ENCODE peak calls at places on chromosome 5, in six cellular contexts. N, J, G, E, A and H are unnamed samples.

GRCh38 chr5:157311595-157311994 is 45.7 kb downstream of the CYFIP2 start:
- DNase-seq in A (no peak), J (no peak), E (no peak), N (no peak), G (no peak), H (no peak)

GRCh38 chr5:170275376-170275994 is 22.1 kb downstream of the LCP2 start:
- DNase-seq in G (no peak), A (no peak), E (no peak), J (no peak), N (no peak), H (no peak)

GRCh38 chr5:132074772-132075718 is 1.5 kb downstream of the CSF2 start:
- DNase-seq in A (no peak), E (no peak), N (no peak), J (no peak), G (no peak), H (no peak)

GRCh38 chr5:1521671-1522600 is 1.8 kb downstream of the LPCAT1 start:
- DNase-seq in G (no peak), E (no peak), A (no peak), J (no peak), N (peak), H (no peak)

GRCh38 chr5:61479850-61480614 is 148.0 kb downstream of the ZSWIM6 start:
- DNase-seq in E (no peak), N (no peak), A (no peak), J (no peak), G (no peak), H (no peak)

GRCh38 chr5:88665750-88666215 is 217.2 kb downstream of the MEF2C start:
- DNase-seq in G (no peak), J (no peak), N (no peak), E (no peak), A (no peak), H (no peak)

GRCh38 chr5:123947797-123948196 is 435.8 kb downstream of the CSNK1G3 start:
- DNase-seq in N (no peak), G (no peak), A (no peak), J (no peak), E (no peak), H (no peak)

GRCh38 chr5:180191716-180192115 is 17.3 kb downstream of the RASGEF1C start:
- DNase-seq in N (no peak), E (no peak), J (no peak), G (no peak), A (no peak), H (no peak)

GRCh38 chr5:41621420-41621819 is 111.0 kb upstream of the PLCXD3 start:
- DNase-seq in N (no peak), G (no peak), J (no peak), E (no peak), A (no peak), H (no peak)

GRCh38 chr5:98763001-98763630 is 10.3 kb upstream of the RGMB start:
- DNase-seq in J (no peak), A (no peak), E (no peak), N (no peak), G (no peak), H (no peak)

GRCh38 chr5:125870271-125870670 is 552.9 kb upstream of the GRAMD2B start:
- DNase-seq in E (no peak), N (no peak), J (no peak), G (no peak), A (no peak), H (no peak)

GRCh38 chr5:11981986-11982385 is 77.7 kb upstream of the CTNND2 start:
- DNase-seq in E (no peak), G (no peak), N (no peak), J (no peak), A (no peak), H (no peak)

GRCh38 chr5:10233505-10233904 is 16.2 kb downstream of the ATPSCKMT start:
- DNase-seq in J (peak), A (no peak), G (peak), E (no peak), N (no peak), H (no peak)

GRCh38 chr5:59067976-59068651 is 485.2 kb downstream of the RAB3C start:
- DNase-seq in E (no peak), N (no peak), J (no peak), A (no peak), G (no peak), H (no peak)

GRCh38 chr5:146313027-146313426 is 25.6 kb upstream of the POU4F3 start:
- DNase-seq in N (no peak), G (no peak), J (no peak), A (no peak), E (no peak), H (no peak)

GRCh38 chr5:176817369-176817841 is 7.0 kb downstream of the UNC5A start:
- DNase-seq in A (no peak), N (no peak), E (no peak), J (no peak), G (no peak), H (no peak)

GRCh38 chr5:179142434-179143198 is 82.4 kb downstream of the ZNF354C start:
- DNase-seq in N (no peak), J (no peak), E (no peak), G (no peak), A (no peak), H (no peak)

GRCh38 chr5:85648495-85648894 is 969.2 kb upstream of the COX7C start:
- DNase-seq in J (no peak), A (no peak), E (no peak), N (no peak), G (no peak), H (no peak)

GRCh38 chr5:16461026-16461425 is 4.6 kb downstream of the ZNF622 start:
- DNase-seq in G (no peak), J (no peak), A (no peak), N (no peak), E (no peak), H (no peak)

GRCh38 chr5:58366461-58366860 is 93.4 kb downstream of the PLK2 start:
- DNase-seq in A (no peak), N (no peak), G (no peak), J (no peak), E (no peak), H (no peak)

GRCh38 chr5:3352711-3353110 is 242.9 kb upstream of the IRX1 start:
- DNase-seq in G (no peak), J (no peak), N (no peak), E (no peak), A (no peak), H (no peak)

GRCh38 chr5:177509991-177510566 is 453 bp upstream of the DOK3 start:
- DNase-seq in E (no peak), G (no peak), A (peak), J (no peak), N (no peak), H (peak)

GRCh38 chr5:16931334-16932110 is 4.6 kb downstream of the MYO10 start:
- DNase-seq in J (no peak), N (no peak), E (no peak), G (no peak), A (no peak), H (no peak)

GRCh38 chr5:65100846-65101678 is 332.3 kb downstream of the CWC27 start:
- DNase-seq in G (peak), J (peak), A (peak), N (peak), E (no peak), H (peak)

GRCh38 chr5:74953961-74954720 is 88.0 kb upstream of the FAM169A start:
- DNase-seq in N (no peak), J (no peak), E (no peak), G (no peak), A (peak), H (no peak)

GRCh38 chr5:473344-474192 is 30.6 kb downstream of the EXOC3 start:
- DNase-seq in N (peak), J (no peak), G (peak), A (no peak), E (no peak), H (peak)

GRCh38 chr5:671459-672328 is 21.5 kb downstream of the TPPP start:
- DNase-seq in E (no peak), J (peak), G (peak), A (peak), N (peak), H (peak)

DNA sequence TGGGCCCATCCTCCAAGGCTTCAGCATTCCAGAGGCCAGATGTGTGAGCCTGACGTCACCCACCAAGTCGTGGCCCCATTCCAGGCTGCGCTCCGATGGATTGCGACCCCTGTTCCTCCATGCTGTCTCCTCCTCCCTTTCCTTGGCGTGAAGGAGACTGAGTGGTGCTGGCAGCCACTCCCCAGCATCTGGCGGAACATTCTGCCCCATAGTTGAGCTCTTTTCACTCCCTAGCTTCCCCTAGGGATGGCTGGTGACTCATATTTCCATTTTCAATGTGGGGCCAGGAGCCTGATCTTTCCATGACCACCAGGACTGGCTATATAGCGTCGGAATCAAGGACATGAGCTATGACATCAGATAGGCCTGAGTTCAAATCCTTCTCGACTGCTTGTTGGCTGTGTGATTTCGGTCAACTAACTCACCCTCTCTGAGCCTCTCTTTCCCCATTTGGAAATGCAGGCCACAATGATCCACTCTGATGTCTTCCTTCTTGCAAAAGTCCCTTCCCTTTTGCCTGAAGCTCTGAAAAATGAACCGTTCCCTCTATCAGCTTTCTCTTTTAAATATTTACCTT is 24.5 kb upstream of the DUSP1 start:
- DNase-seq in N (peak), A (peak), E (peak), J (no peak), G (no peak), H (no peak)
- TF ChIP-seq CTCF in N (no peak), A (no peak), E (no peak), J (no peak), G (no peak), H (no peak)

GRCh38 chr5:137735531-137736284 is at the start of gene KLHL3:
- DNase-seq in A (peak), N (no peak), J (peak), E (peak), G (peak), H (peak)
- TF ChIP-seq CTCF in A (peak), N (no peak), J (peak), E (peak), G (no peak), H (no peak)

DNA sequence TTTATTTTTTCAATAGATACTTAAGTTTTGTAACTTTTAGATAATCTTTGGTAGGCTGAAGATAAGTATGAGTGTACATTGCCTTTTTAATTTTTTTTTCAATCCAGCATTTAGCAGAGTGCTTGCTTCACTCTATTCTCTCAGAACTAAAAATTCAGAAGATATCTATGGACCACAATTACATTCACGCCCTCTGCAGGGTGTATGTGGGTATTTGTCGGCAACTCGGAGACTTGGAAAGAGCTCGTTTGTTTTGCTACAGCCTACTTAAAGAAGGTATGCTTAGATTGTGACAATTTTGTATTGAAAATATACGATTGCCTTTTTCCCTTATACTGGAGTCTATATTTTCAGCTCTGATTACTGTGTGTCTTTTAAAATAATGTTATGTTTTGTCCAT is 43.8 kb downstream of the ICE1 start:
- DNase-seq in A (no peak), E (no peak), G (no peak), N (no peak), J (no peak), H (no peak)
- TF ChIP-seq CTCF in A (no peak), E (no peak), G (no peak), N (no peak), J (peak), H (no peak)

GRCh38 chr5:142327111-142327842 is 2.5 kb upstream of the SPRY4 start:
- DNase-seq in N (no peak), G (no peak), J (no peak), E (no peak), A (no peak), H (no peak)
- TF ChIP-seq CTCF in N (no peak), G (no peak), J (no peak), E (peak), A (no peak), H (no peak)

DNA sequence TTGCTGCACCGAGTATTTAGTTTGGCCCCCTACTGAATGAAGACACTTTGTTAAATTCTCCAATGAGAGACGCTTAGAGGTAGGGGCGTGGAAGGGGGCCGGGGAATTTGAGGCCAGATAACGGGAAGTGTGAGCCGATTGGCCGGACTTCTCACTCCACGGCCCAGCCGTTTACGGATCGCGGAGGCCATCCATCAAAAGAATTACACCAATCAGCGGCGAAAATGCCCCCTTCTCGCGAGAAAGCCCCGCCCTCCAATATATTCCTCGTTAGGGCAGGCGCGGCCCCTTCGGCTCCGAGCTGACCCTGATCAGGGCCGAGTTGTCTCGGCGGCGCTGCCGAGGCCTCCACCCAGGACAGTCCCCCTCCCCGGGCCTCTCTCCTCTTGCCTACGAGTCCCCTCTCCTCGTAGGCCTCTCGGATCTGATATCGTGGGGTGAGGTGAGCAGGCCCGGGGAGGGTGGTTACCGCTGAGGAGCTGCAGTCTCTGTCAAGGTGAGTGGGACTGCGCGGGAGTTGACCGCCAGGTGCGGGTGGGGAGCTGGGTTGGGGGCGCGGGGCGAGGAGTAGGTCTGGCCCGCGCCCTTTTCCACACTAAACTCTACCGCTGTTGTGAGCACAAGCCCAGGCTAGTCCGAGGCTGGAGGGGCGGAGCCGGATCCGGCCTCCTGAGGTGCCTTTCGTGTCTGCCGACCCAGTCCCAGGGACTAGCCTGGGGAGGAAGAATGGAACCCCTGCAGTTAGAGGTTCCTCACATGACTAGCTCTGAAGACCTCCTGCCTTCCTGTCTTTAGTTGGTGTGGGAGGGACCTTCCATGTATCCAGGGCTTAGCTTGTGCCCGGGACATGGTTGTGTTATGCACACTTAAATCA is at the start of gene CCNG1:
- DNase-seq in G (peak), A (peak), J (peak), E (peak), N (peak), H (peak)
- TF ChIP-seq CTCF in G (peak), A (no peak), J (no peak), E (no peak), N (no peak), H (no peak)

DNA sequence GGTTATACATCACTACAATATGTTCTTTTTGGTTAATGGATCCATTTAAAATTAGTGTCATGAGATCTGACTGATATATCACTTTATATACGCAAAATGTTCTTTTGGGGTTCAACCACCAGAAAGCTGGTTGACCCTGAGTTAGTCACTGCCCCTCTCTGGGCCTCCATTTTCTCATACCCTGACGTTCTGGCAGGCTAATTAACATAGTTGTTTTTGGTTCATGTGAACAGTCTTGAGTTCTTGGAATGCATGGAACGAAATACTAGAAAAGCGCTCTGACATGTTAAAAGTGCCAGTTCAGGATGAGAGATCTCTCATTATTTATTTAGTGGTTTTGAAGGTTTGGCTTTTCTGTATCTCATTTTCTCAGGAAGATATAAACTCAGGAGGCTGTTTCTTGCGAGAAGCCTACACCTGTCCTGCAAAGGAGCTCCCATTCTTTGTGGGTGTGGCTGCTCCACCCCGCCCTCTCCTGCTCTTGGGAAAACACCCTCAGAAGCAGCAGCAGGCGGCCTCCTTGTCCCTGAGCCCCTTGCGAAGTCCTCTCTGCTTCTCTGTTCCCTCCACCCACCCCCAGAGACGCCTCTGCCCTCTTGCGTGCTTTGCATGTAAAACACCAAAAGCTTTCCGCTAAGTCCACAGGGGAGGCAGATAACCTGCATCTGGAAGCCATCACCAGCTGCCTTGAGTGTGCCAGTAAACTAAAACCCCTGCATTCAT is 302.4 kb upstream of the PANK3 start:
- DNase-seq in J (no peak), N (no peak), G (no peak), E (no peak), A (no peak), H (no peak)
- TF ChIP-seq CTCF in J (no peak), N (no peak), G (no peak), E (no peak), A (no peak), H (no peak)

GRCh38 chr5:104739905-104740304 is 1177.3 kb upstream of the NUDT12 start:
- DNase-seq in E (no peak), J (no peak), G (no peak), A (no peak), N (no peak), H (no peak)
- TF ChIP-seq CTCF in E (no peak), J (no peak), G (no peak), A (no peak), N (no peak), H (no peak)